ENCODE peak calls at places on chromosomes 2 and 18, in six cellular contexts. One of them, this sample, is unnamed. For H3K36me3, the result is how much of the 10 kb centered on the place peaks cover.

GRCh38 chr2:31765078-31765835 is 184.5 kb upstream of the SRD5A2 start:
- DNase-seq in mesenchymal stem cell: no peak
- DNase-seq in neuronal stem cell: no peak
- DNase-seq in trophoblast cell: no peak
- DNase-seq in H1: no peak
- DNase-seq in IMR-90: no peak
- DNase-seq in this sample: no peak

GRCh38 chr2:80302465-80303005 is 2.0 kb downstream of the LRRTM1 start:
- DNase-seq in H1: no peak
- DNase-seq in trophoblast cell: no peak
- DNase-seq in mesenchymal stem cell: no peak
- DNase-seq in IMR-90: no peak
- DNase-seq in neuronal stem cell: no peak
- DNase-seq in this sample: peak

GRCh38 chr18:31610841-31611240 is 19.2 kb downstream of the TTR start:
- DNase-seq in mesenchymal stem cell: peak
- DNase-seq in IMR-90: no peak
- DNase-seq in neuronal stem cell: peak
- DNase-seq in H1: peak
- DNase-seq in trophoblast cell: peak
- DNase-seq in this sample: peak

GRCh38 chr2:236642584-236643291 is 73.1 kb downstream of the ACKR3 start:
- DNase-seq in trophoblast cell: peak
- DNase-seq in mesenchymal stem cell: peak
- DNase-seq in IMR-90: peak
- DNase-seq in H1: peak
- DNase-seq in neuronal stem cell: no peak
- DNase-seq in this sample: peak

GRCh38 chr18:66440433-66440832 is 163.5 kb downstream of the CDH19 start:
- DNase-seq in neuronal stem cell: no peak
- DNase-seq in mesenchymal stem cell: no peak
- DNase-seq in IMR-90: no peak
- DNase-seq in trophoblast cell: no peak
- DNase-seq in H1: no peak
- DNase-seq in this sample: no peak

GRCh38 chr2:201111096-201111495 is 4.9 kb upstream of the CFLAR start:
- DNase-seq in neuronal stem cell: no peak
- DNase-seq in H1: no peak
- DNase-seq in mesenchymal stem cell: no peak
- DNase-seq in IMR-90: peak
- DNase-seq in trophoblast cell: no peak
- DNase-seq in this sample: no peak

GRCh38 chr2:31238126-31238905 is 4.4 kb downstream of the EHD3 start:
- DNase-seq in H1: no peak
- DNase-seq in neuronal stem cell: no peak
- DNase-seq in IMR-90: no peak
- DNase-seq in trophoblast cell: no peak
- DNase-seq in mesenchymal stem cell: no peak
- DNase-seq in this sample: no peak

GRCh38 chr18:74652392-74652988 is 54.8 kb downstream of the ZNF407 start:
- DNase-seq in H1: no peak
- DNase-seq in IMR-90: peak
- DNase-seq in neuronal stem cell: peak
- DNase-seq in mesenchymal stem cell: peak
- DNase-seq in trophoblast cell: peak
- DNase-seq in this sample: peak

GRCh38 chr2:240410808-240411207 is 24.7 kb upstream of the GPC1 start:
- DNase-seq in neuronal stem cell: no peak
- DNase-seq in mesenchymal stem cell: no peak
- DNase-seq in trophoblast cell: no peak
- DNase-seq in IMR-90: no peak
- DNase-seq in H1: no peak
- DNase-seq in this sample: no peak

GRCh38 chr2:133951209-133951608 is 302.7 kb upstream of the MGAT5 start:
- DNase-seq in neuronal stem cell: no peak
- DNase-seq in H1: no peak
- DNase-seq in trophoblast cell: no peak
- DNase-seq in mesenchymal stem cell: no peak
- DNase-seq in IMR-90: no peak
- DNase-seq in this sample: no peak

GRCh38 chr2:155377931-155378444 is 679.5 kb downstream of the KCNJ3 start:
- DNase-seq in trophoblast cell: peak
- DNase-seq in H1: no peak
- DNase-seq in mesenchymal stem cell: no peak
- DNase-seq in IMR-90: no peak
- DNase-seq in neuronal stem cell: no peak
- DNase-seq in this sample: no peak

GRCh38 chr2:217934321-217935131 is 68.3 kb downstream of the TNS1 start:
- DNase-seq in neuronal stem cell: no peak
- DNase-seq in H1: no peak
- DNase-seq in trophoblast cell: peak
- DNase-seq in mesenchymal stem cell: peak
- DNase-seq in IMR-90: peak
- DNase-seq in this sample: no peak

GRCh38 chr2:9972621-9973445 is 21.3 kb downstream of the GRHL1 start:
- DNase-seq in mesenchymal stem cell: peak
- DNase-seq in trophoblast cell: peak
- DNase-seq in neuronal stem cell: no peak
- DNase-seq in IMR-90: peak
- DNase-seq in H1: no peak
- DNase-seq in this sample: no peak

GRCh38 chr2:226979004-226979403 is 143.2 kb downstream of the RHBDD1 start:
- DNase-seq in mesenchymal stem cell: no peak
- DNase-seq in neuronal stem cell: no peak
- DNase-seq in trophoblast cell: no peak
- DNase-seq in H1: no peak
- DNase-seq in IMR-90: no peak
- DNase-seq in this sample: peak

GRCh38 chr2:226983891-226984290 is 148.0 kb downstream of the RHBDD1 start:
- DNase-seq in mesenchymal stem cell: no peak
- DNase-seq in neuronal stem cell: no peak
- DNase-seq in IMR-90: no peak
- DNase-seq in trophoblast cell: no peak
- DNase-seq in H1: no peak
- DNase-seq in this sample: no peak

GRCh38 chr2:226985227-226985946 is 149.5 kb downstream of the RHBDD1 start:
- DNase-seq in trophoblast cell: peak
- DNase-seq in neuronal stem cell: peak
- DNase-seq in H1: no peak
- DNase-seq in mesenchymal stem cell: peak
- DNase-seq in IMR-90: peak
- DNase-seq in this sample: peak

GRCh38 chr2:226984461-226985226 is 148.8 kb downstream of the RHBDD1 start:
- DNase-seq in IMR-90: no peak
- DNase-seq in trophoblast cell: no peak
- DNase-seq in neuronal stem cell: no peak
- DNase-seq in mesenchymal stem cell: no peak
- DNase-seq in H1: no peak
- DNase-seq in this sample: peak

GRCh38 chr2:226981731-226982373 is 146.0 kb downstream of the RHBDD1 start:
- DNase-seq in neuronal stem cell: no peak
- DNase-seq in mesenchymal stem cell: no peak
- DNase-seq in trophoblast cell: no peak
- DNase-seq in IMR-90: no peak
- DNase-seq in H1: no peak
- DNase-seq in this sample: peak
- H2BK5ac ChIP-seq in neuronal stem cell: no peak
- H2BK5ac ChIP-seq in mesenchymal stem cell: no peak
- H2BK5ac ChIP-seq in trophoblast cell: no peak
- H2BK5ac ChIP-seq in IMR-90: no peak
- H2BK5ac ChIP-seq in H1: no peak
- H2BK5ac ChIP-seq in this sample: no peak

GRCh38 chr2:6967301-6967700 is 50.1 kb downstream of the RNF144A start:
- DNase-seq in neuronal stem cell: no peak
- DNase-seq in mesenchymal stem cell: no peak
- DNase-seq in H1: no peak
- DNase-seq in trophoblast cell: no peak
- DNase-seq in IMR-90: no peak
- DNase-seq in this sample: no peak

GRCh38 chr2:6966541-6966940 is 49.3 kb downstream of the RNF144A start:
- DNase-seq in H1: no peak
- DNase-seq in trophoblast cell: no peak
- DNase-seq in neuronal stem cell: no peak
- DNase-seq in IMR-90: no peak
- DNase-seq in mesenchymal stem cell: no peak
- DNase-seq in this sample: no peak

GRCh38 chr2:6970551-6970950 is 53.3 kb downstream of the RNF144A start:
- DNase-seq in H1: no peak
- DNase-seq in trophoblast cell: no peak
- DNase-seq in mesenchymal stem cell: no peak
- DNase-seq in neuronal stem cell: no peak
- DNase-seq in IMR-90: no peak
- DNase-seq in this sample: no peak

GRCh38 chr2:6970976-6971480 is 53.8 kb downstream of the RNF144A start:
- DNase-seq in trophoblast cell: no peak
- DNase-seq in IMR-90: no peak
- DNase-seq in neuronal stem cell: no peak
- DNase-seq in H1: no peak
- DNase-seq in mesenchymal stem cell: no peak
- DNase-seq in this sample: no peak

GRCh38 chr2:6968319-6969100 is 51.3 kb downstream of the RNF144A start:
- DNase-seq in IMR-90: no peak
- DNase-seq in neuronal stem cell: no peak
- DNase-seq in trophoblast cell: no peak
- DNase-seq in mesenchymal stem cell: peak
- DNase-seq in H1: no peak
- DNase-seq in this sample: peak
- H3K36me3 ChIP-seq in IMR-90: under half
- H3K36me3 ChIP-seq in neuronal stem cell: under half
- H3K36me3 ChIP-seq in trophoblast cell: under half
- H3K36me3 ChIP-seq in mesenchymal stem cell: under half
- H3K36me3 ChIP-seq in H1: under half
- H3K36me3 ChIP-seq in this sample: under half

GRCh38 chr2:207334309-207334630 is 168.5 kb upstream of the KLF7 start:
- DNase-seq in H1: no peak
- DNase-seq in IMR-90: no peak
- DNase-seq in mesenchymal stem cell: no peak
- DNase-seq in trophoblast cell: no peak
- DNase-seq in neuronal stem cell: no peak
- DNase-seq in this sample: no peak

GRCh38 chr2:207334631-207335371 is 169.1 kb upstream of the KLF7 start:
- DNase-seq in trophoblast cell: peak
- DNase-seq in H1: peak
- DNase-seq in mesenchymal stem cell: peak
- DNase-seq in IMR-90: peak
- DNase-seq in neuronal stem cell: peak
- DNase-seq in this sample: peak

GRCh38 chr2:207331674-207332073 is 165.9 kb upstream of the KLF7 start:
- DNase-seq in mesenchymal stem cell: no peak
- DNase-seq in trophoblast cell: no peak
- DNase-seq in neuronal stem cell: no peak
- DNase-seq in H1: no peak
- DNase-seq in IMR-90: no peak
- DNase-seq in this sample: no peak

GRCh38 chr2:207332473-207333212 is 166.9 kb upstream of the KLF7 start:
- DNase-seq in trophoblast cell: no peak
- DNase-seq in IMR-90: peak
- DNase-seq in neuronal stem cell: no peak
- DNase-seq in mesenchymal stem cell: peak
- DNase-seq in H1: no peak
- DNase-seq in this sample: no peak

DNA sequence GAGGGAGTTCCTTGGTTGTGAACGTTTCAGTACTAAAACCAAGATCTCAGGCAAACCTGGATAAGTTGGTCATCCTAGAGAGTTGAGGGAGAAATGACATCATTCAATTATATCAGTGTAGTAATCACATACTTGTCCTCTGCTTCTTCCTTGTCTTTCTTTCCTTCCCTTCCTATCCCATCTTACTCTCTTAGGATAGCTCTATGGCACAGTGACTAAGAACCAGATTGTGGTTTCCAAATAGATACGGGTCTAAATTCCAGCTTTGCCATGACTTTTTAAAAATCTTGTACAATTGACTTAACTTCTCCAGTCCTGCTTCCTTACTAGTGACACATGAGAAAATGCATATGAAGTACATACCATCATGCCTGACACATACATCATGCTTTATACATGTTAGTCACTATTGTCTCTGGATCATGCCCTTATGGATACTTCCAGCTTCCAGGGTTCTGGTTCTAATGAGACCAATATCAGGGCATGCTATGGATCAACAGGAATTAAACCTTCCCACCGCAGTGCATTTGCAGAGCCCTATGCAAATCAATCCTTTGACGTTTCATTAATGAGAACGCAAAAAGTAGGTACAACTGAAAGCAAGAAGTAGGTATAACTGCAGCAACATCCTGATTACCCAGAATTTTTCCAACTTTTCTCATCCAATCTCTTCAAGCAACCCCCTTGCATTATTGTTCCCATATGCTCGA is 168.0 kb upstream of the KLF7 start:
- DNase-seq in H1: no peak
- DNase-seq in mesenchymal stem cell: peak
- DNase-seq in neuronal stem cell: no peak
- DNase-seq in trophoblast cell: peak
- DNase-seq in IMR-90: peak
- DNase-seq in this sample: no peak
- H2BK5ac ChIP-seq in H1: peak
- H2BK5ac ChIP-seq in mesenchymal stem cell: no peak
- H2BK5ac ChIP-seq in neuronal stem cell: no peak
- H2BK5ac ChIP-seq in trophoblast cell: peak
- H2BK5ac ChIP-seq in IMR-90: peak
- H2BK5ac ChIP-seq in this sample: peak

GRCh38 chr2:199958014-199958413 is 2.6 kb downstream of the MAIP1 start:
- DNase-seq in trophoblast cell: no peak
- DNase-seq in IMR-90: no peak
- DNase-seq in mesenchymal stem cell: no peak
- DNase-seq in neuronal stem cell: no peak
- DNase-seq in H1: no peak
- DNase-seq in this sample: no peak
- H3K36me3 ChIP-seq in trophoblast cell: under half
- H3K36me3 ChIP-seq in IMR-90: under half
- H3K36me3 ChIP-seq in mesenchymal stem cell: under half
- H3K36me3 ChIP-seq in neuronal stem cell: under half
- H3K36me3 ChIP-seq in H1: under half
- H3K36me3 ChIP-seq in this sample: under half

DNA sequence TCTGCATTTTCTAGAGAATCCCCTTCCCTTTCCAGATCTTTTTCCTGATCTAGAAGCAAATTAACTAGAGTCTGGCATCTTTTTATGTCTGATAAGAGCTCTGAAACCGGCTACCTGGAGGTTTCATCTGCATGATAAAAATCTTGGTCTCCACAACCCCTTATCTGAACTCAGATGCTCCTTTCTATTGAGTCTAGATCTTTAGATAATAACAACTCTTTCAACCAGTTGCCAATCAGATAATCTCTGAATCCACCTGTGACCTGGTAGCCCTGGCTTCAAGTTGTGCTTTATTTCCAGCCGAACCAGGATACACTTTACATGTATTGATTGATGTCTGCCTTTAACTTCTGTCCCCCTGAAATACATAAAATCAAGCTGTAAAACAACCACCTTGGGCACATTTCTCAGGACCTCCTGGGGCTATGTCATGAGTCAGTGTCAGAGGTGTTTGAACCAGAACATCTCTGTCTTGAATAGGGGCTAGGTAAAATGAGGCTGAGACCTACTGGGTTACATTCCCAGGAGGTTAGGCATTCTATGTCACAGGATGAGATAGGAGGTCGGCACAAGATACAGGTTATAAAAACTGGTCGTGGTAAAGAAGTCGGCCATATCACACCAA is 20.7 kb downstream of the RALBP1 start:
- DNase-seq in trophoblast cell: peak
- DNase-seq in mesenchymal stem cell: no peak
- DNase-seq in H1: no peak
- DNase-seq in IMR-90: no peak
- DNase-seq in neuronal stem cell: no peak
- DNase-seq in this sample: peak
- H2BK5ac ChIP-seq in trophoblast cell: no peak
- H2BK5ac ChIP-seq in mesenchymal stem cell: no peak
- H2BK5ac ChIP-seq in H1: peak
- H2BK5ac ChIP-seq in IMR-90: no peak
- H2BK5ac ChIP-seq in neuronal stem cell: no peak
- H2BK5ac ChIP-seq in this sample: peak

This sample was measured in mesendoderm.